ENCODE peak calls at places on chromosome 11, in eight cellular contexts. S is fibroblast of lung, X is left ventricle myocardium inferior, L is heart left ventricle, A is stomach, M is heart right ventricle, F is esophagus muscularis mucosa, O is HCT116. C is an unnamed sample.

GRCh38 chr11:118046964-118047700 is 29.7 kb upstream of the TMPRSS4 start:
- DNase-seq in F (peak), S (no peak), X (no peak), M (no peak), A (no peak), O (no peak), L (no peak), C (no peak)

GRCh38 chr11:2690596-2691354 is 9.0 kb downstream of the KCNQ1OT1 start:
- DNase-seq in L (no peak), A (no peak), X (no peak), M (no peak), S (no peak), O (no peak), F (no peak), C (peak)

GRCh38 chr11:32148824-32149223 is 58.0 kb downstream of the RCN1 start:
- DNase-seq in M (no peak), A (no peak), S (no peak), L (no peak), F (no peak), X (no peak), O (no peak), C (no peak)

GRCh38 chr11:24965780-24966179 is 468.9 kb downstream of the LUZP2 start:
- DNase-seq in O (no peak), X (no peak), A (no peak), S (peak), L (no peak), F (no peak), M (no peak), C (no peak)

GRCh38 chr11:83659466-83659865 is 373.3 kb upstream of the CCDC90B start:
- DNase-seq in L (no peak), S (no peak), O (no peak), F (no peak), M (no peak), A (no peak), X (no peak), C (no peak)

GRCh38 chr11:109697140-109697843 is 275.3 kb downstream of the C11orf87 start:
- DNase-seq in S (peak), L (no peak), F (no peak), M (no peak), X (no peak), O (peak), A (no peak), C (no peak)

GRCh38 chr11:124865181-124865901 is at the start of gene ROBO3:
- DNase-seq in M (no peak), S (peak), X (no peak), F (no peak), A (no peak), L (no peak), O (no peak), C (no peak)

GRCh38 chr11:60887531-60887930 is 18.9 kb downstream of the PRPF19 start:
- DNase-seq in S (peak), F (no peak), M (peak), X (no peak), O (peak), A (peak), L (no peak), C (peak)

GRCh38 chr11:84580338-84580737 is 1046.8 kb downstream of the DLG2 start:
- DNase-seq in A (no peak), O (no peak), L (no peak), X (no peak), S (no peak), M (no peak), F (no peak), C (no peak)

GRCh38 chr11:113593698-113594308 is 112.3 kb downstream of the TMPRSS5 start:
- DNase-seq in A (no peak), X (no peak), F (no peak), S (no peak), M (no peak), L (no peak), O (no peak), C (no peak)

GRCh38 chr11:129167315-129167714 is 24.8 kb downstream of the ARHGAP32 start:
- DNase-seq in F (no peak), M (no peak), O (no peak), A (no peak), L (no peak), S (no peak), X (no peak), C (no peak)

GRCh38 chr11:65356394-65356972 is 1.9 kb downstream of the TIGD3 start:
- DNase-seq in A (no peak), O (no peak), M (no peak), X (peak), F (no peak), L (peak), S (no peak), C (no peak)

GRCh38 chr11:134724106-134724778 is 312.2 kb upstream of the B3GAT1 start:
- DNase-seq in M (no peak), A (no peak), F (no peak), O (no peak), X (no peak), L (no peak), S (no peak), C (no peak)

GRCh38 chr11:45097721-45098493 is 48.5 kb upstream of the PRDM11 start:
- DNase-seq in F (peak), M (peak), S (peak), X (no peak), L (peak), A (no peak), O (no peak), C (no peak)

GRCh38 chr11:60739114-60739513 is 14.6 kb downstream of the MS4A18 start:
- DNase-seq in F (no peak), S (no peak), X (no peak), O (no peak), M (no peak), L (no peak), A (no peak), C (no peak)

GRCh38 chr11:44624761-44625221 is 59.3 kb downstream of the CD82 start:
- DNase-seq in X (no peak), A (peak), L (peak), O (no peak), S (no peak), F (peak), M (no peak), C (no peak)

GRCh38 chr11:45298718-45299117 is 12.6 kb upstream of the SYT13 start:
- DNase-seq in X (no peak), F (peak), L (no peak), A (no peak), O (no peak), S (no peak), M (no peak), C (no peak)

GRCh38 chr11:60204922-60205321 is 22.0 kb upstream of the MS4A6A start:
- DNase-seq in L (no peak), F (no peak), X (no peak), S (no peak), A (no peak), O (no peak), M (no peak), C (no peak)

GRCh38 chr11:88507771-88508557 is 170.4 kb upstream of the CTSC start:
- DNase-seq in O (no peak), A (no peak), S (no peak), L (no peak), M (no peak), F (no peak), X (no peak), C (no peak)

GRCh38 chr11:28303477-28304191 is 195.4 kb downstream of the METTL15 start:
- DNase-seq in F (no peak), S (no peak), A (no peak), X (no peak), M (no peak), L (no peak), O (no peak), C (no peak)

GRCh38 chr11:77968337-77968736 is 26.1 kb downstream of the INTS4 start:
- DNase-seq in M (no peak), X (no peak), F (no peak), L (no peak), A (no peak), O (no peak), S (no peak), C (no peak)

GRCh38 chr11:83864412-83865057 is 578.4 kb upstream of the CCDC90B start:
- DNase-seq in S (no peak), F (no peak), L (no peak), O (no peak), X (no peak), M (no peak), A (no peak), C (no peak)

GRCh38 chr11:79098096-79098495 is 342.7 kb downstream of the TENM4 start:
- DNase-seq in A (no peak), M (no peak), S (no peak), L (no peak), O (no peak), X (no peak), F (no peak), C (no peak)

GRCh38 chr11:79097279-79097875 is 343.5 kb downstream of the TENM4 start:
- DNase-seq in F (no peak), M (no peak), X (no peak), S (peak), A (no peak), O (no peak), L (peak), C (no peak)

GRCh38 chr11:79101736-79102135 is 339.1 kb downstream of the TENM4 start:
- DNase-seq in L (no peak), S (no peak), M (no peak), F (no peak), X (no peak), O (no peak), A (no peak), C (no peak)

GRCh38 chr11:79100093-79100704 is 340.6 kb downstream of the TENM4 start:
- DNase-seq in M (no peak), S (peak), F (no peak), O (peak), A (peak), X (no peak), L (no peak), C (no peak)

DNA sequence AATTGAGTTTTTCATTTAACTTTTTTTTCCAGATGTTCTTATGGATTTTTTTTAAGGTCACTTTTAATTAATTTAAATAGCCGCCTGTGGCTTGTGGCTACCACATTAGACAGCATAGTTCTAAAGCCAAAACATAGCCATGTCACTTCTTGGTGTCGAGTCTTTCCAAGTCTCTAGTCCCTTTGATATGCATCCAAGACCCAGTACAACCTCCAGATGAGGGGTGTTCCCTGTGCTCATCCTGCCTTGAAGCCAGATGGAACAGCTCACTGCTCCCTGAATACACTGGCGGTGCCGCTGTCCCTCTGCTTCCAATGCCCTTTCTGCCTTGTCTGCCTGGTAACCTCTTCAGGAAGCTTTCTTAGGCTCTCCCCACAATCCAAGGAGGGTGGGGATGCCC is 338.0 kb downstream of the TENM4 start:
- DNase-seq in M (no peak), L (no peak), O (no peak), S (no peak), X (no peak), F (no peak), A (no peak), C (no peak)
- H3K27ac ChIP-seq in M (no peak), L (no peak), O (no peak), S (no peak), X (no peak), F (no peak), A (no peak), C (no peak)

DNA sequence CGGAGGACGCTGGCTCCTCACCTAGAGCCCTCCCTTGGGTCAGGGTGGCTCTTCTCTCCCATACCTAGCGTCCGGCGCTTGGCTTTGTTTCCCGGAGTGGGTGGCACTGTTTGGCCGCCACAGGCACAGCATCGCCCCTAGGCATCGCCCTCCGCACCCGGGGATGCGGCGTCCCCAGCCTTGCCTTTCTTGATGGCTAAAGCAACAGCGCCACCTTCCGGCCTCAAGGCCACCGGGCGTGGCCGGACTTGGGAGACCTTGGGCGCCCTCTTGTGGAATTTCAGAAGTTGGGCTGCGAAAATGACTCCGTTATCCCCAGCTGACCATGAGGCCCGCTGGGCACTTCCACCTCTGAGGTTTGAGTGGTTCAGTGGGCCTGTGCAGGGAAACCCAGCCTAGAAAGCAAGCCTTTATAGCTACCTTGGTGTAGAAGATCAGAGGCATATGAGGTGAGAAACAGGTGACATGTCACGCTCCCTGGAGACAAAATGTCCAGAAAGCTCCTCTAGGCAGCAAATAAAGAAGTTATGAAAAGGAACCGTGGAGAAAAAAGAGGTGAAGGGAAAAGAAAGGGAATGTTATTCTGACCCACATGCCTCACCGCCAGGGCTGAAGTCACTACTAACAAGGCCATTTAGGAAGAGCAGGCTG is 54.3 kb downstream of the SNX19 start:
- DNase-seq in L (peak), F (peak), A (peak), M (peak), O (peak), S (peak), X (peak), C (peak)
- H3K27ac ChIP-seq in L (no peak), F (peak), A (peak), M (peak), O (no peak), S (no peak), X (no peak), C (no peak)

GRCh38 chr11:79042824-79043223 is 398.0 kb downstream of the TENM4 start:
- DNase-seq in S (no peak), X (no peak), M (no peak), L (no peak), O (no peak), F (no peak), A (no peak), C (no peak)
- H3K27ac ChIP-seq in S (no peak), X (no peak), M (no peak), L (no peak), O (no peak), F (no peak), A (no peak), C (no peak)

GRCh38 chr11:63909621-63910506 is 7.1 kb downstream of the RCOR2 start:
- DNase-seq in X (no peak), A (no peak), O (no peak), S (peak), F (no peak), M (no peak), L (no peak), C (no peak)

GRCh38 chr11:63907063-63907462 is 9.9 kb downstream of the RCOR2 start:
- DNase-seq in A (no peak), L (no peak), M (no peak), F (no peak), X (no peak), S (no peak), O (no peak), C (no peak)

GRCh38 chr11:63910605-63911195 is 6.3 kb downstream of the RCOR2 start:
- DNase-seq in M (no peak), L (no peak), X (no peak), A (no peak), O (no peak), F (no peak), S (no peak), C (no peak)

GRCh38 chr11:63907808-63908530 is 9.0 kb downstream of the RCOR2 start:
- DNase-seq in S (no peak), X (no peak), A (no peak), O (no peak), F (no peak), L (no peak), M (no peak), C (no peak)

GRCh38 chr11:63908631-63909491 is 8.1 kb downstream of the RCOR2 start:
- DNase-seq in X (peak), M (peak), L (peak), O (no peak), F (no peak), S (no peak), A (no peak), C (no peak)
- H3K27ac ChIP-seq in X (no peak), M (peak), L (no peak), O (no peak), F (no peak), S (no peak), A (no peak), C (no peak)

GRCh38 chr11:131664811-131665210 is 294.4 kb downstream of the NTM start:
- DNase-seq in X (no peak), O (no peak), L (no peak), F (no peak), M (no peak), S (no peak), A (peak), C (no peak)
- H3K27ac ChIP-seq in X (no peak), O (no peak), L (no peak), F (no peak), M (no peak), S (no peak), A (no peak), C (no peak)

DNA sequence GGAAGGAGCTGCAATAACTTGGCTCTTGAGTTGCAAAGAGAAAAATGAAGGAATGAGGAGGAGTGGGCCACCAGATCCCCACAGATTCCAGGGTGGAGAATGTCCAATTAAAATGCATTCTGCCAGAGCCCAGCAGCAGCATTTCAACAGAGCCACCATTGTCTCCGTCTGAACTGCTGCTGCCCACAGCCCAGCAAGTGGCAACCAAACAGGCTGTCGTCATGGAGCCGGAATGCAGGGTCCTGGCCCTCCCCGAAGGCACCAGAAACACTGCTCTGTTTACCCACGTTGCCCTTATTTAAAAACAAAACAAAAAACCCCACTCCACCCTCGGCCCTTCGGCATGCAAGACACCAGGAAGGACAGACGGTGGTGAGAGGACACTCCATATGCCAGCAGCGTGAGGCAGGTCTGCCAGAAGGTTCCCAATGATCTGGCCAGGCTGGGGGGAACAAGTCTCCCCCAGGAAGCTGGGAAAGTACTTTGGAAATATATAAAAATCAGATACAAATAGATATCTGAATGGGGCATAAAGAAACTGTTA is 32.5 kb downstream of the PLEKHA7 start:
- DNase-seq in A (peak), L (no peak), M (no peak), O (peak), X (no peak), S (peak), F (no peak), C (no peak)
- H3K27ac ChIP-seq in A (peak), L (no peak), M (peak), O (no peak), X (peak), S (no peak), F (no peak), C (no peak)